ENCODE peak calls at places on chromosomes 2 and 18, in six cellular contexts. B is stimulated activated CD4-positive, alpha-beta T cell treated with anti-CD3 and anti-CD28 coated beads, Interleukin-12 subunit alpha, Interleukin-12 subunit beta, amount 100 ng/mL, for 4 hours; V is OCI-LY7; C is foreskin fibroblast; I is heart right ventricle; P is mesenteric fat pad. U is an unnamed sample.

GRCh38 chr18:29523371-29523770 is 1346.4 kb upstream of the CDH2 start:
- DNase-seq in B (no peak), V (no peak), C (no peak), I (no peak), P (no peak), U (no peak)

GRCh38 chr2:58419983-58420382 is 178.9 kb upstream of the FANCL start:
- DNase-seq in B (no peak), V (no peak), C (no peak), I (no peak), P (no peak), U (no peak)

GRCh38 chr2:4190548-4190947 is 487.2 kb downstream of the DCDC2C start:
- DNase-seq in B (no peak), V (no peak), C (no peak), I (no peak), P (no peak), U (no peak)

GRCh38 chr2:237143676-237144440 is 58.2 kb downstream of the COPS8 start:
- DNase-seq in B (no peak), V (no peak), C (peak; percentile 37), I (no peak), P (no peak), U (no peak)

GRCh38 chr18:32093106-32093511 is 1.4 kb downstream of the RNF138 start:
- DNase-seq in B (peak; percentile 18), V (peak; percentile 39), C (peak; percentile 44), I (peak; percentile 41), P (no peak), U (peak; percentile 37)

GRCh38 chr2:25293958-25294513 is 47.7 kb downstream of the DNMT3A start:
- DNase-seq in B (no peak), V (no peak), C (no peak), I (no peak), P (no peak), U (no peak)

GRCh38 chr18:49690307-49690706 is 123.0 kb downstream of the ACAA2 start:
- DNase-seq in B (no peak), V (no peak), C (peak; percentile 92), I (no peak), P (no peak), U (no peak)

GRCh38 chr2:24886640-24887324 is 33.3 kb downstream of the ADCY3 start:
- DNase-seq in B (no peak), V (no peak), C (no peak), I (no peak), P (peak; percentile 84), U (no peak)

GRCh38 chr2:104873689-104874054 is 19.8 kb downstream of the POU3F3 start:
- DNase-seq in B (no peak), V (no peak), C (no peak), I (no peak), P (no peak), U (no peak)